ENCODE peak calls at places on chromosomes 4 and X, in four cellular contexts. X, K, W and F are unnamed samples.

GRCh38 chr4:6345866-6346265 is 76.2 kb downstream of the WFS1 start:
- ATAC-seq in X (no peak), K (no peak), W (no peak), F (no peak)

GRCh38 chr4:188691811-188692210 is 552.6 kb downstream of the TRIML1 start:
- ATAC-seq in X (no peak), K (no peak), W (no peak), F (no peak)

GRCh38 chr4:20020049-20020448 is 231.7 kb upstream of the SLIT2 start:
- ATAC-seq in X (no peak), K (no peak), W (no peak), F (no peak)

GRCh38 chr4:5037553-5038551 is 13.4 kb upstream of the STK32B start:
- ATAC-seq in X (peak; percentile 54), K (no peak), W (peak; percentile 92), F (no peak)

GRCh38 chr4:121799888-121800501 is 1.1 kb upstream of the EXOSC9 start:
- ATAC-seq in X (no peak), K (no peak), W (no peak), F (no peak)

GRCh38 chrX:99603076-99603814 is 806.8 kb downstream of the PCDH19 start:
- ATAC-seq in X (no peak), K (no peak), W (no peak), F (no peak)

GRCh38 chr4:38413524-38414341 is 250.3 kb upstream of the KLF3 start:
- ATAC-seq in X (peak; percentile 82), K (no peak), W (no peak), F (no peak)

GRCh38 chrX:136635235-136635634 is 12.7 kb upstream of the CD40LG start:
- ATAC-seq in X (peak; percentile 52), K (peak; percentile 79), W (no peak), F (peak; percentile 70)

GRCh38 chr4:176333076-176333475 is 13.3 kb downstream of the SPCS3 start:
- ATAC-seq in X (no peak), K (peak; percentile 42), W (no peak), F (no peak)

GRCh38 chr4:138869165-138869564 is 146.4 kb upstream of the NOCT start:
- ATAC-seq in X (no peak), K (no peak), W (no peak), F (no peak)

GRCh38 chr4:162685401-162685800 is 481.3 kb downstream of the NAF1 start:
- ATAC-seq in X (no peak), K (no peak), W (no peak), F (no peak)

GRCh38 chrX:25013593-25014365 is 2.0 kb downstream of the ARX start:
- ATAC-seq in X (peak; percentile 35), K (no peak), W (peak; percentile 46), F (no peak)

GRCh38 chr4:143773998-143774898 is 73.8 kb upstream of the FREM3 start:
- ATAC-seq in X (peak; percentile 96), K (peak; percentile 92), W (peak; percentile 75), F (peak; percentile 81)

GRCh38 chr4:74426101-74426500 is 18.8 kb upstream of the AREG start:
- ATAC-seq in X (no peak), K (peak; percentile 70), W (no peak), F (peak; percentile 76)

GRCh38 chrX:85004255-85004654 is 578 bp downstream of the APOOL start:
- ATAC-seq in X (peak; percentile 31), K (no peak), W (peak; percentile 11), F (peak; percentile 7)

GRCh38 chrX:124994404-124994803 is 325.3 kb upstream of the TEX13C start:
- ATAC-seq in X (no peak), K (no peak), W (no peak), F (peak; percentile 53)

GRCh38 chr4:37936889-37937498 is 23.2 kb upstream of the PTTG2 start:
- ATAC-seq in X (no peak), K (no peak), W (no peak), F (no peak)

GRCh38 chr4:183118585-183118984 is 19.5 kb downstream of the WWC2 start:
- ATAC-seq in X (no peak), K (no peak), W (peak; percentile 80), F (no peak)

GRCh38 chr4:77692847-77693432 is 87.3 kb downstream of the CXCL13 start:
- ATAC-seq in X (no peak), K (no peak), W (no peak), F (no peak)